ENCODE peak calls at places on chromosomes 5 and 9, in six cellular contexts. M is tibial nerve, E is fibroblast of villous mesenchyme, D is right atrium auricular region, L is AG10803, G is kidney. P is an unnamed sample.

GRCh38 chr5:125190232-125191051 is 444.0 kb upstream of the ZNF608 start:
- DNase-seq in E (peak; percentile 34), M (no peak), L (no peak), D (no peak), G (no peak), P (no peak)

GRCh38 chr5:991472-992267 is 16.9 kb upstream of the NKD2 start:
- DNase-seq in E (no peak), D (no peak), M (no peak), L (no peak), G (peak; percentile 65), P (peak; percentile 4)

GRCh38 chr5:148659641-148660345 is 5.5 kb upstream of the HTR4 start:
- DNase-seq in M (no peak), E (no peak), G (no peak), L (no peak), D (no peak), P (no peak)

GRCh38 chr9:18601956-18602355 is 128.0 kb downstream of the ADAMTSL1 start:
- DNase-seq in M (no peak), L (no peak), D (no peak), G (no peak), E (no peak), P (no peak)

GRCh38 chr9:115522928-115523327 is 405.0 kb upstream of the TNC start:
- DNase-seq in E (no peak), G (no peak), M (no peak), D (no peak), L (no peak), P (no peak)

GRCh38 chr5:149666212-149666852 is 63.8 kb upstream of the PPARGC1B start:
- DNase-seq in G (no peak), M (no peak), E (peak; percentile 28), D (no peak), L (peak; percentile 13), P (no peak)

GRCh38 chr5:4570047-4571015 is 569.8 kb upstream of the ADAMTS16 start:
- DNase-seq in E (no peak), L (no peak), G (no peak), M (no peak), D (no peak), P (no peak)

GRCh38 chr5:9373586-9373985 is 172.3 kb downstream of the SEMA5A start:
- DNase-seq in M (no peak), G (no peak), L (no peak), D (no peak), E (no peak), P (no peak)

GRCh38 chr5:68683632-68684035 is 410.2 kb upstream of the SLC30A5 start:
- DNase-seq in D (no peak), M (peak; percentile 22), E (peak; percentile 85), L (peak; percentile 95), G (peak; percentile 58), P (no peak)

GRCh38 chr9:128494108-128494742 is 10.3 kb upstream of the GLE1 start:
- DNase-seq in E (no peak), D (peak; percentile 74), M (peak; percentile 62), G (peak; percentile 93), L (no peak), P (peak; percentile 64)

GRCh38 chr5:82494942-82495341 is 216.8 kb upstream of the RPS23 start:
- DNase-seq in E (peak; percentile 23), L (peak; percentile 19), D (no peak), G (no peak), M (no peak), P (no peak)

GRCh38 chr9:108142504-108143201 is 653.1 kb upstream of the KLF4 start:
- DNase-seq in G (peak; percentile 96), E (peak; percentile 89), D (peak; percentile 94), M (peak; percentile 84), L (peak; percentile 98), P (peak; percentile 76)

GRCh38 chr9:114682846-114683245 is 854 bp upstream of the TEX48 start:
- DNase-seq in M (no peak), E (no peak), G (no peak), D (no peak), L (no peak), P (no peak)

GRCh38 chr9:88816141-88816540 is 175.1 kb upstream of the S1PR3 start:
- DNase-seq in G (no peak), D (no peak), M (no peak), E (no peak), L (peak; percentile 79), P (no peak)

GRCh38 chr5:81225463-81225862 is 7.7 kb upstream of the CKMT2 start:
- DNase-seq in G (no peak), E (no peak), L (no peak), M (no peak), D (no peak), P (no peak)

GRCh38 chr9:78408388-78408787 is 111.5 kb downstream of the PSAT1 start:
- DNase-seq in M (no peak), D (no peak), L (no peak), G (no peak), E (no peak), P (no peak)

GRCh38 chr9:131361202-131361833 is 32.6 kb upstream of the PRRC2B start:
- DNase-seq in E (peak; percentile 35), M (peak; percentile 28), D (no peak), G (peak; percentile 61), L (peak; percentile 5), P (no peak)

GRCh38 chr5:169422087-169422486 is 121.1 kb upstream of the SLIT3 start:
- DNase-seq in E (no peak), G (no peak), M (no peak), D (no peak), L (no peak), P (no peak)

GRCh38 chr5:38347896-38348295 is 89.5 kb downstream of the EGFLAM start:
- DNase-seq in M (no peak), L (no peak), E (no peak), D (no peak), G (no peak), P (no peak)

GRCh38 chr9:112487008-112487798 is 576 bp downstream of the KIAA1958 start:
- DNase-seq in M (no peak), E (peak; percentile 38), G (peak; percentile 89), L (peak; percentile 42), D (no peak), P (peak; percentile 40)

GRCh38 chr9:130020618-130021017 is 22.4 kb downstream of the FNBP1 start:
- DNase-seq in D (no peak), E (no peak), L (peak; percentile 79), M (no peak), G (no peak), P (no peak)

GRCh38 chr5:84535281-84535680 is 150.6 kb upstream of the EDIL3 start:
- DNase-seq in G (no peak), E (no peak), M (no peak), L (no peak), D (no peak), P (no peak)

GRCh38 chr9:121199921-121200320 is 1.7 kb downstream of the RAB14 start:
- DNase-seq in D (no peak), E (no peak), G (no peak), M (no peak), L (no peak), P (no peak)

GRCh38 chr5:107470007-107470582 is 200.6 kb downstream of the EFNA5 start:
- DNase-seq in L (no peak), E (no peak), D (no peak), M (no peak), G (no peak), P (no peak)

GRCh38 chr5:142420521-142420920 is 95.7 kb upstream of the SPRY4 start:
- DNase-seq in E (peak; percentile 21), L (no peak), G (no peak), M (no peak), D (no peak), P (no peak)

GRCh38 chr9:89404074-89404473 is 85.8 kb downstream of the SECISBP2 start:
- DNase-seq in M (no peak), L (no peak), D (no peak), G (no peak), E (no peak), P (no peak)

GRCh38 chr5:158326241-158326640 is 467.3 kb upstream of the CLINT1 start:
- DNase-seq in M (no peak), E (no peak), L (no peak), G (no peak), D (no peak), P (no peak)

GRCh38 chr9:116411506-116411905 is 257.9 kb downstream of the PAPPA start:
- DNase-seq in E (no peak), M (no peak), G (no peak), L (no peak), D (no peak), P (no peak)

GRCh38 chr9:129338701-129339445 is 160.8 kb upstream of the IER5L start:
- DNase-seq in M (no peak), L (peak; percentile 63), G (no peak), D (no peak), E (peak; percentile 57), P (no peak)

GRCh38 chr9:125317704-125318103 is 56.1 kb downstream of the GAPVD1 start:
- DNase-seq in D (no peak), G (no peak), L (no peak), M (no peak), E (no peak), P (no peak)
- H3K4me3 ChIP-seq in D (no peak overlapping the region), G (no peak overlapping the region), L (no peak overlapping the region), M (no peak overlapping the region), E (no peak overlapping the region), P (no peak overlapping the region)

GRCh38 chr5:115627295-115627825 is 1.5 kb upstream of the TMED7 start:
- DNase-seq in L (no peak), E (no peak), D (no peak), G (no peak), M (no peak), P (no peak)
- TF ChIP-seq CTCF in L (no peak), E (no peak), D (no peak), G (no peak), M (no peak), P (no peak)

GRCh38 chr5:61910771-61911170 is 395.2 kb upstream of the KIF2A start:
- DNase-seq in G (no peak), E (no peak), D (no peak), M (no peak), L (no peak), P (no peak)

GRCh38 chr5:61907995-61908394 is 398.0 kb upstream of the KIF2A start:
- DNase-seq in M (no peak), D (no peak), L (no peak), E (no peak), G (no peak), P (no peak)

GRCh38 chr5:61905635-61906034 is 400.4 kb upstream of the KIF2A start:
- DNase-seq in D (no peak), L (no peak), M (no peak), G (no peak), E (no peak), P (no peak)

GRCh38 chr5:61904730-61905129 is 401.3 kb upstream of the KIF2A start:
- DNase-seq in G (no peak), E (no peak), D (no peak), L (no peak), M (no peak), P (no peak)

GRCh38 chr5:61906820-61907219 is 399.2 kb upstream of the KIF2A start:
- DNase-seq in M (no peak), D (no peak), E (no peak), L (no peak), G (no peak), P (no peak)
- H3K4me3 ChIP-seq in M (no peak overlapping the region), D (no peak overlapping the region), E (no peak overlapping the region), L (no peak overlapping the region), G (no peak overlapping the region), P (no peak overlapping the region)

DNA sequence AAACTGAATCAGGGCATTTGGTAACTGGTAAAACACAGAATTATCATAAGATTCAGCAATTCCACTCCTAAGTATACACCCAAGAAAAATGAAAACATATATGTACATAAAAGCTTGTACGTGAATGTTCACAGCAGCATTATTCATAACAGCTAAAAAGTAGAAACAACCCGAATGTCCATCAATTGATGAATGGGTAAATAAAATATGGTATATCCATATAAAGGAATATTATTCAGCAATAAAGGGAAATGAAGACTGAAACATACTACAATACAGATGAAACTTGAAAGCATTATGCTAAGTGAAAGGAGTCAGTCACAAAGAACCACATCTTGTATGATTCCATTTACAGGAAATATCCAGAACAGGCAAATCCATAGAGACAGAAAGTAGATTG is 65.5 kb downstream of the MPDZ start:
- DNase-seq in D (no peak), G (no peak), E (no peak), L (no peak), M (no peak), P (no peak)
- TF ChIP-seq CTCF in D (no peak), G (no peak), E (no peak), L (no peak), M (no peak), P (no peak)

P was measured in heart right ventricle.